ENCODE peak calls at places on chromosomes 1 and 21, in five cellular contexts. H is ovary; G is stimulated activated CD4-positive, alpha-beta T cell treated with anti-CD3 and anti-CD28 coated beads, Interleukin-2, amount 100 ng/mL, for 24 hours; D is CD8-positive, alpha-beta memory T cell; F is ureter. V is an unnamed sample.

GRCh38 chr1:207841907-207842306 is 69.0 kb downstream of the CD34 start:
- DNase-seq in F (no peak), H (no peak), D (no peak), G (no peak), V (no peak)

GRCh38 chr1:173332026-173332425 is 124.9 kb upstream of the TNFSF4 start:
- DNase-seq in F (no peak), D (no peak), H (no peak), G (no peak), V (no peak)

GRCh38 chr1:36494971-36495370 is 12.3 kb upstream of the CSF3R start:
- DNase-seq in H (no peak), D (no peak), G (no peak), F (no peak), V (no peak)

GRCh38 chr1:119713538-119714456 is 2.1 kb downstream of the PHGDH start:
- DNase-seq in H (no peak), D (no peak), G (no peak), F (no peak), V (no peak)

GRCh38 chr1:27409669-27410068 is 17.2 kb downstream of the GPR3 start:
- DNase-seq in F (no peak), H (no peak), D (no peak), G (no peak), V (no peak)

GRCh38 chr1:115291731-115292130 is 46.3 kb downstream of the NGF start:
- DNase-seq in F (no peak), H (no peak), G (no peak), D (no peak), V (no peak)

GRCh38 chr1:198597690-198598430 is 41.0 kb upstream of the PTPRC start:
- DNase-seq in H (no peak), F (no peak), D (no peak), G (no peak), V (no peak)

GRCh38 chr1:17943506-17943905 is 164.1 kb upstream of the IGSF21 start:
- DNase-seq in H (no peak), G (no peak), D (no peak), F (no peak), V (no peak)

GRCh38 chr1:173356211-173356762 is 120.8 kb upstream of the PRDX6 start:
- DNase-seq in H (no peak), G (no peak), D (no peak), F (no peak), V (no peak)

GRCh38 chr1:181033799-181034391 is at the start of gene MR1:
- DNase-seq in D (peak; percentile 2), G (peak; percentile 31), F (peak; percentile 52), H (peak; percentile 27), V (no peak)

GRCh38 chr1:204274441-204274840 is 60.7 kb upstream of the GOLT1A start:
- DNase-seq in H (no peak), G (no peak), F (no peak), D (no peak), V (no peak)

GRCh38 chr1:168001213-168001612 is 64.3 kb upstream of the MPC2 start:
- DNase-seq in H (no peak), D (no peak), G (no peak), F (no peak), V (no peak)

GRCh38 chr1:5385400-5385799 is 606.8 kb downstream of the NPHP4 start:
- DNase-seq in D (no peak), G (no peak), H (no peak), F (no peak), V (no peak)

GRCh38 chr1:29698033-29698432 is 461.7 kb downstream of the PTPRU start:
- DNase-seq in H (no peak), G (no peak), D (no peak), F (peak; percentile 53), V (no peak)

GRCh38 chr1:95233321-95233736 is 681 bp upstream of the RWDD3 start:
- DNase-seq in F (no peak), D (no peak), H (peak; percentile 25), G (no peak), V (peak; percentile 59)

GRCh38 chr1:42844592-42845140 is 1.7 kb upstream of the ZNF691 start:
- DNase-seq in D (no peak), F (no peak), H (no peak), G (no peak), V (no peak)

GRCh38 chr21:44616591-44616926 is 4.7 kb downstream of the KRTAP10-8 start:
- DNase-seq in F (peak; percentile 36), H (no peak), D (no peak), G (no peak), V (no peak)

GRCh38 chr1:234669499-234669898 is 59.5 kb upstream of the IRF2BP2 start:
- DNase-seq in G (no peak), H (no peak), D (no peak), F (no peak), V (no peak)

GRCh38 chr1:54543729-54544496 is 4.1 kb upstream of the ACOT11 start:
- DNase-seq in F (no peak), G (no peak), D (no peak), H (no peak), V (no peak)

GRCh38 chr1:241615043-241615974 is 24.9 kb downstream of the CHML start:
- DNase-seq in G (no peak), F (no peak), D (no peak), H (no peak), V (no peak)

GRCh38 chr1:162168261-162168660 is 98.8 kb downstream of the NOS1AP start:
- DNase-seq in H (no peak), F (peak; percentile 79), D (no peak), G (no peak), V (peak; percentile 67)

GRCh38 chr1:24966724-24967346 is 36.8 kb upstream of the RUNX3 start:
- DNase-seq in D (peak; percentile 54), H (no peak), F (no peak), G (peak; percentile 76), V (no peak)

GRCh38 chr1:209590405-209590804 is 6.9 kb downstream of the CAMK1G start:
- DNase-seq in D (no peak), F (no peak), H (peak; percentile 31), G (no peak), V (no peak)

GRCh38 chr1:95012389-95012788 is 60.4 kb downstream of the ALG14 start:
- DNase-seq in F (no peak), D (no peak), G (no peak), H (no peak), V (no peak)

GRCh38 chr21:17257784-17258183 is 255.1 kb upstream of the CXADR start:
- DNase-seq in F (no peak), D (no peak), G (no peak), H (no peak), V (no peak)

GRCh38 chr1:36481091-36481490 is 1.6 kb downstream of the CSF3R start:
- DNase-seq in G (no peak), D (no peak), H (no peak), F (no peak), V (no peak)

GRCh38 chr1:34270181-34270580 is 93.5 kb downstream of the C1orf94 start:
- DNase-seq in F (no peak), G (no peak), D (no peak), H (no peak), V (no peak)

GRCh38 chr1:198934901-198935301 is 296.1 kb downstream of the PTPRC start:
- DNase-seq in F (no peak), G (peak; percentile 51), D (peak; percentile 43), H (no peak), V (no peak)

GRCh38 chr1:32870615-32871363 is at the start of gene FNDC5:
- DNase-seq in D (no peak), F (no peak), H (peak; percentile 54), G (no peak), V (no peak)

GRCh38 chr1:232352956-232353355 is 277.0 kb downstream of the SIPA1L2 start:
- DNase-seq in H (no peak), D (no peak), G (no peak), F (no peak), V (no peak)

GRCh38 chr1:26066857-26067256 is 573 bp downstream of the TRIM63 start:
- DNase-seq in G (no peak), F (no peak), H (no peak), D (no peak), V (no peak)

GRCh38 chr1:111735321-111735720 is 3.9 kb downstream of the INKA2 start:
- DNase-seq in G (no peak), H (no peak), F (no peak), D (no peak), V (no peak)

GRCh38 chr1:30692201-30692947 is 31.0 kb downstream of the MATN1 start:
- DNase-seq in H (no peak), F (no peak), G (no peak), D (no peak), V (no peak)

GRCh38 chr1:243715285-243715684 is 134.8 kb downstream of the AKT3 start:
- DNase-seq in F (no peak), D (no peak), G (no peak), H (no peak), V (no peak)

GRCh38 chr1:58986996-58987767 is 203.3 kb upstream of the JUN start:
- DNase-seq in H (no peak), G (no peak), F (no peak), D (no peak), V (no peak)

GRCh38 chr1:70140343-70140742 is 65.0 kb downstream of the LRRC40 start:
- DNase-seq in F (no peak), G (no peak), H (peak; percentile 15), D (no peak), V (no peak)

GRCh38 chr1:117964290-117965038 is 34.9 kb downstream of the WDR3 start:
- DNase-seq in D (no peak), H (no peak), F (no peak), G (no peak), V (no peak)